ENCODE peak calls at places on chromosomes 3 and 15, in four cellular contexts. A, I, K and U are unnamed samples.

GRCh38 chr3:116741462-116741861 is 31.9 kb downstream of the TUSC7 start:
- DNase-seq in K (no peak), I (no peak), A (peak), U (no peak)

GRCh38 chr3:69649713-69650419 is 89.4 kb upstream of the MITF start:
- DNase-seq in A (no peak), I (no peak), K (no peak), U (no peak)

GRCh38 chr15:34442891-34443290 is 5.3 kb upstream of the GOLGA8A start:
- DNase-seq in I (no peak), K (no peak), A (no peak), U (no peak)

GRCh38 chr15:51493892-51494291 is 128.7 kb downstream of the DMXL2 start:
- DNase-seq in K (no peak), A (no peak), I (no peak), U (no peak)

GRCh38 chr15:93028111-93028631 is 60.8 kb downstream of the RGMA start:
- DNase-seq in K (no peak), I (no peak), A (no peak), U (no peak)

GRCh38 chr15:75723847-75724660 is 11.4 kb upstream of the CSPG4 start:
- DNase-seq in I (peak), K (peak), A (peak), U (peak)

GRCh38 chr3:134641671-134642300 is 9.0 kb downstream of the KY start:
- DNase-seq in K (no peak), A (no peak), I (no peak), U (no peak)

GRCh38 chr3:100536093-100536492 is 43.7 kb downstream of the TMEM45A start:
- DNase-seq in A (no peak), K (no peak), I (no peak), U (no peak)

GRCh38 chr3:112424394-112424793 is 74.9 kb downstream of the BTLA start:
- DNase-seq in K (no peak), A (no peak), I (no peak), U (no peak)

GRCh38 chr3:138889792-138890191 is 55.1 kb upstream of the PIK3CB start:
- DNase-seq in I (no peak), A (no peak), K (no peak), U (no peak)

GRCh38 chr15:91208366-91208765 is 108.3 kb downstream of the SV2B start:
- DNase-seq in A (no peak), K (no peak), I (no peak), U (no peak)

GRCh38 chr3:9890249-9891071 is at the start of gene JAGN1:
- DNase-seq in K (peak), I (peak), A (peak), U (peak)

GRCh38 chr15:78422571-78423340 is 15.3 kb upstream of the IREB2 start:
- DNase-seq in A (peak), I (peak), K (peak), U (peak)

GRCh38 chr15:51672913-51673857 is 8.1 kb upstream of the SCG3 start:
- DNase-seq in I (no peak), A (no peak), K (no peak), U (no peak)

GRCh38 chr3:141812091-141812490 is 48.9 kb downstream of the GRK7 start:
- DNase-seq in A (no peak), K (no peak), I (no peak), U (no peak)

GRCh38 chr3:168894204-168894603 is 769.3 kb downstream of the MECOM start:
- DNase-seq in K (no peak), A (no peak), I (no peak), U (no peak)

DNA sequence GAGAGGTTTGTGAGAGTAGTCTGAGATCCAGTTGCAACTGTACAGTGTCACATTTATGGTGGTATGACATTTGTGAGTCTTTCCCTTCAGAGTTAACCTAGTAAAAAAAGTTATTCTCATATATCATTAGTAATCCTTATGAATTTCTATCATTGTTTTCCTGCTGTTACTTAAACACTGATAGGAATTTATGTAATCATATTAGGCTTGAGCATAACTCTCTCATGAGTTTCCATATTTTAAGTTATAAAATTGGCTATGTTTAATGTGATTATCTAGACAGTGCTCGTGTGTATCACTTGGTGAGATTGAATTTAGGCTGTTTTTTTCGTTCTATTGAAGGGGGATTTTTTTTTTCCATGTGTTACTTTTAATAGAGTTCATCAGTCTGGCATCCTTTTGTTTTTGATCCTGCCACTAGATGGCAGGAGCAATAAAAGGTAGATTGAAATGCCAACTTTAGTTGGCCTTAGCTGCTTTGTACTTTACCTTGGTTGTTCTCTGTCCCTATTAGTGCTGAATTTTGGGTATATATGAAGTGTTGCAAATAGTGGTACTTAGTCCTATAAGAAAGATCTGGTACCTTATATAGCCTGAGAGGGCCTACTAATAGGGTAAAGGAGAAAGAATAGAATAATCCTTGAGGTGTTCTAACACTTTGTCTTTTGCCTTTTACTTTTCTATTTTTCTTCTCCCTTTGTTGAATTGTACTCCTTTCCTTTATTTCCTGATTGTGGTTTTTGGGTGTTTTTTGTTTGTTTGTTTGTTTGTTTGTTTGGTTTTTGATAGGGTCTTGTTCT is 17.9 kb downstream of the STT3B start:
- DNase-seq in A (no peak), K (peak), I (no peak), U (no peak)
- TF ChIP-seq CTCF in A (peak), K (peak), I (peak), U (peak)

GRCh38 chr3:152910211-152910610 is 75.3 kb downstream of the P2RY1 start:
- DNase-seq in A (no peak), I (no peak), K (no peak), U (no peak)
- TF ChIP-seq CTCF in A (no peak), I (no peak), K (peak), U (peak)

DNA sequence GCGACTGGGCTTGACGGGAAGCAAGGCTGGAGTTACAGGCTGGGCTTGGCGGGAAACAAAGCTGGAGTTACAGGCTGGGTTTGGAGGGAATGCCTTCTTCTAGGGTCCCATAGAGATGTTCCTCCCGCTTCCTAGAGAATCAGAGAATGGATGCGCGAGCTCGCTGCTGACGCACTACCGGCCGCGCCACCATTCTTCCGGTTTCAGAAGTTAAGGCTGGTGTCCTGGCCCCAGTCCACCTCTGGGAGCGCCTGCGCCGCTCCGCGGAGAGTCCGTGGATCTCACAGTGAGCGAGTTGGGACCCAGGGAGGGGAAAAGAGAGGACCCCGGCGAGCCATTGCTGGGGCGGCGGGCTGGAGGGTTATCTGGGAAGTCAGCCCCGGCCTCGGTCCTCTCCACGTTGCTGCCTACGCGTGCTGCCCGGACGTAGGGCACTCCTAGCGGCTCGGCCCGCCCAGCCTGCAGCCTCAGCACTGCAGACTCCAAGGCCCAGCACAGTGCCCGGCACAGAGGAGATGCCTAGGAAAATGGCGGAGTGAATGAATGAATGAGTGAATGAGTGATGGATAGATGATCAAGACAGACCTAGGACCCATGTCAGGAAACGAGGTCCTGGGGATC is at the start of gene ZNF502:
- DNase-seq in A (peak), I (peak), K (peak), U (peak)
- TF ChIP-seq CTCF in A (peak), I (peak), K (peak), U (peak)

GRCh38 chr3:53045784-53046170 is at the start of gene SFMBT1:
- DNase-seq in A (peak), I (peak), K (no peak), U (peak)

GRCh38 chr3:53044371-53045106 is 1.3 kb downstream of the SFMBT1 start:
- DNase-seq in K (peak), A (no peak), I (peak), U (peak)

GRCh38 chr3:53045107-53045783 is 628 bp downstream of the SFMBT1 start:
- DNase-seq in K (no peak), I (peak), A (peak), U (peak)

GRCh38 chr3:53043738-53044137 is 2.1 kb downstream of the SFMBT1 start:
- DNase-seq in A (no peak), I (no peak), K (no peak), U (no peak)

GRCh38 chr3:53046171-53047170 is 598 bp upstream of the SFMBT1 start:
- DNase-seq in I (peak), K (peak), A (peak), U (peak)
- TF ChIP-seq CTCF in I (peak), K (peak), A (peak), U (peak)

DNA sequence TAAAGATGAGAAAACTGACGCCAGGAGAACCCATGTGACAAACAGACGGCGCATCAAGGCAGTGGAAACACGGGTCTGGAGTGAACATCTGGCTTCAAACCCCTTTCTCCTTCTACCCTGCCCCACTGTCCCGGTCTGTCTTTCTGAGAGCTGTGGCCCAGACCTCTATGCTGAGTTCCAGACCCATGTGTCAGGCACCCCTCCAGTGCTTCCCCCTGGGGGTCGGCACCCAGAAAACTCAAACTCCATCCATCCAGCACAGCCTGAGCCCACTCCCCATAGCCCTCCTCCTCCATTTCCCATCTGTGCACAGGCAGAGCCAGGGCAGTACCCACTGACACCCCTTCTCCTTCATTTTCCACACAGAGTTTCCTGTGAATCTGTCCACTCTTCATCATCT is 2.7 kb downstream of the FAM240A start:
- DNase-seq in I (no peak), K (no peak), A (no peak), U (no peak)
- TF ChIP-seq CTCF in I (no peak), K (no peak), A (no peak), U (no peak)